ENCODE peak calls at places on chromosomes 12 and 14, in five cellular contexts. I is activated T-cell treated with anti-CD3 and anti-CD28 coated beads for 1 hour, G is AG09309, U is GM06990, P is hypothalamus. M is an unnamed sample.

GRCh38 chr12:54126696-54127537 is 61.9 kb downstream of the SMUG1 start:
- DNase-seq in P (no peak), I (no peak), U (no peak), G (no peak), M (no peak)

GRCh38 chr12:47614521-47614920 is 91.3 kb downstream of the RPAP3 start:
- DNase-seq in P (no peak), G (no peak), U (no peak), I (no peak), M (no peak)

GRCh38 chr12:89286506-89286905 is 65.8 kb downstream of the DUSP6 start:
- DNase-seq in U (no peak), I (no peak), P (no peak), G (no peak), M (no peak)

GRCh38 chr12:80681287-80681686 is 26.1 kb upstream of the MYF6 start:
- DNase-seq in I (no peak), U (peak), P (no peak), G (no peak), M (no peak)

GRCh38 chr14:56562883-56563282 is 16.7 kb upstream of the TMEM260 start:
- DNase-seq in I (no peak), P (no peak), G (no peak), U (no peak), M (no peak)

GRCh38 chr12:3777206-3777809 is 24.4 kb upstream of the CRACR2A start:
- DNase-seq in P (no peak), G (no peak), I (no peak), U (no peak), M (peak)

GRCh38 chr14:67385618-67386017 is 25.5 kb downstream of the EIF2S1 start:
- DNase-seq in I (no peak), P (no peak), G (no peak), U (no peak), M (no peak)

GRCh38 chr14:103472939-103473338 is 49.7 kb downstream of the CKB start:
- DNase-seq in I (no peak), G (no peak), U (no peak), P (no peak), M (no peak)

GRCh38 chr14:102097441-102098135 is 10.7 kb upstream of the HSP90AA1 start:
- DNase-seq in I (no peak), G (no peak), U (no peak), P (no peak), M (no peak)

GRCh38 chr12:1801285-1801975 is 18.9 kb upstream of the LRTM2 start:
- DNase-seq in P (no peak), I (no peak), U (no peak), G (peak), M (no peak)

GRCh38 chr12:3005736-3006135 is 46.5 kb downstream of the TEAD4 start:
- DNase-seq in U (no peak), G (no peak), P (no peak), I (no peak), M (peak)

GRCh38 chr12:109448707-109449390 is 28.3 kb downstream of the KCTD10 start:
- DNase-seq in G (no peak), P (no peak), I (no peak), U (no peak), M (no peak)

GRCh38 chr14:81516941-81517797 is 16.5 kb downstream of the SEL1L start:
- DNase-seq in U (no peak), I (no peak), G (peak), P (no peak), M (no peak)

GRCh38 chr14:69500736-69501135 is 16.2 kb downstream of the PLEKHD1 start:
- DNase-seq in G (no peak), U (no peak), I (no peak), P (no peak), M (no peak)

GRCh38 chr12:92424338-92424737 is 278.5 kb upstream of the PLEKHG7 start:
- DNase-seq in G (peak), P (no peak), U (no peak), I (no peak), M (no peak)

GRCh38 chr12:112160611-112161010 is 35.3 kb downstream of the TRAFD1 start:
- DNase-seq in G (no peak), U (no peak), I (no peak), P (no peak), M (no peak)

M was measured in amniotic stem cell.